ENCODE peak calls at places on chromosomes 5 and 9, in four cellular contexts. Z, K, R and J are unnamed samples.

GRCh38 chr9:129558551-129559505 is 62.1 kb downstream of the C9orf50 start:
- DNase-seq in K (no peak), R (no peak), Z (no peak), J (no peak)

GRCh38 chr9:120259100-120259499 is 320.9 kb downstream of the CDK5RAP2 start:
- DNase-seq in R (no peak), K (no peak), Z (no peak), J (no peak)

GRCh38 chr5:68591850-68592249 is 376.3 kb downstream of the PIK3R1 start:
- DNase-seq in K (no peak), R (no peak), Z (no peak), J (no peak)

GRCh38 chr5:27491746-27492439 is 453.5 kb upstream of the CDH9 start:
- DNase-seq in K (no peak), R (no peak), Z (no peak), J (no peak)

GRCh38 chr5:68534131-68534940 is 318.8 kb downstream of the PIK3R1 start:
- DNase-seq in Z (no peak), R (no peak), K (no peak), J (no peak)

GRCh38 chr9:99824378-99825157 is 2.9 kb downstream of the NR4A3 start:
- DNase-seq in Z (peak), K (no peak), R (peak), J (peak)

GRCh38 chr5:170522211-170523128 is 18.6 kb downstream of the KCNIP1 start:
- DNase-seq in Z (no peak), R (no peak), K (no peak), J (peak)

GRCh38 chr9:5563886-5564285 is 53.6 kb downstream of the PDCD1LG2 start:
- DNase-seq in R (no peak), K (peak), Z (no peak), J (no peak)

GRCh38 chr9:112295174-112295573 is 38.2 kb downstream of the PTBP3 start:
- DNase-seq in R (no peak), K (no peak), Z (no peak), J (no peak)

GRCh38 chr5:1144089-1144488 is 32.2 kb upstream of the SLC12A7 start:
- DNase-seq in K (no peak), R (no peak), Z (no peak), J (no peak)

GRCh38 chr9:81620009-81620405 is 69.3 kb downstream of the TLE1 start:
- DNase-seq in R (no peak), Z (no peak), K (no peak), J (no peak)

GRCh38 chr5:23208959-23209431 is 298.4 kb upstream of the PRDM9 start:
- DNase-seq in Z (peak), K (peak), R (no peak), J (peak)

GRCh38 chr5:9188131-9188530 is 357.7 kb downstream of the SEMA5A start:
- DNase-seq in Z (peak), R (no peak), K (peak), J (no peak)

GRCh38 chr5:38330207-38330606 is 71.8 kb downstream of the EGFLAM start:
- DNase-seq in K (no peak), Z (no peak), R (no peak), J (no peak)

GRCh38 chr9:129383005-129383414 is 204.9 kb upstream of the IER5L start:
- DNase-seq in K (no peak), Z (no peak), R (peak), J (peak)

GRCh38 chr9:27108981-27109541 is at the start of gene TEK:
- DNase-seq in R (no peak), K (peak), Z (peak), J (no peak)

GRCh38 chr5:154967419-154968024 is 26.6 kb downstream of the MRPL22 start:
- DNase-seq in R (no peak), Z (peak), K (peak), J (no peak)

GRCh38 chr5:73796164-73797141 is 170.5 kb downstream of the ARHGEF28 start:
- DNase-seq in K (peak), Z (peak), R (no peak), J (peak)

GRCh38 chr5:86807046-86807712 is 189.4 kb downstream of the COX7C start:
- DNase-seq in K (no peak), Z (no peak), R (no peak), J (no peak)

GRCh38 chr5:82387041-82387818 is 109.1 kb upstream of the RPS23 start:
- DNase-seq in Z (peak), R (no peak), K (peak), J (no peak)

GRCh38 chr9:83934569-83935275 is 13.5 kb upstream of the KIF27 start:
- DNase-seq in R (no peak), K (peak), Z (peak), J (no peak)

GRCh38 chr5:177098103-177098771 is 11.5 kb downstream of the FGFR4 start:
- DNase-seq in K (peak), R (peak), Z (peak), J (no peak)

GRCh38 chr5:156515799-156516198 is 188.8 kb downstream of the SGCD start:
- DNase-seq in R (no peak), Z (no peak), K (peak), J (no peak)

GRCh38 chr5:134048864-134049263 is 44.1 kb upstream of the VDAC1 start:
- DNase-seq in Z (no peak), R (no peak), K (no peak), J (no peak)

GRCh38 chr9:113299800-113300292 is 3.3 kb downstream of the RNF183 start:
- DNase-seq in K (no peak), R (no peak), Z (no peak), J (no peak)

GRCh38 chr9:90724112-90724511 is 77.5 kb upstream of the SYK start:
- DNase-seq in Z (no peak), R (no peak), K (no peak), J (no peak)

GRCh38 chr5:457195-457961 is 14.4 kb downstream of the EXOC3 start:
- DNase-seq in K (no peak), R (peak), Z (no peak), J (peak)

GRCh38 chr5:36442796-36443195 is 141.1 kb upstream of the RANBP3L start:
- DNase-seq in Z (peak), R (no peak), K (peak), J (no peak)

GRCh38 chr5:14870347-14871083 is 1.1 kb downstream of the ANKH start:
- DNase-seq in K (no peak), Z (no peak), R (peak), J (peak)

GRCh38 chr5:159850192-159850573 is 66.1 kb upstream of the ADRA1B start:
- DNase-seq in R (peak), Z (peak), K (peak), J (no peak)

GRCh38 chr9:16179566-16179965 is 626.7 kb downstream of the CCDC171 start:
- DNase-seq in R (no peak), Z (no peak), K (no peak), J (no peak)

GRCh38 chr5:8940934-8941333 is 604.9 kb downstream of the SEMA5A start:
- DNase-seq in K (no peak), R (no peak), Z (no peak), J (no peak)

GRCh38 chr5:102498271-102499034 is at the start of gene SLCO6A1:
- DNase-seq in K (no peak), R (peak), Z (no peak), J (no peak)

GRCh38 chr9:119026120-119026519 is 343.1 kb downstream of the BRINP1 start:
- DNase-seq in K (no peak), Z (no peak), R (peak), J (no peak)

DNA sequence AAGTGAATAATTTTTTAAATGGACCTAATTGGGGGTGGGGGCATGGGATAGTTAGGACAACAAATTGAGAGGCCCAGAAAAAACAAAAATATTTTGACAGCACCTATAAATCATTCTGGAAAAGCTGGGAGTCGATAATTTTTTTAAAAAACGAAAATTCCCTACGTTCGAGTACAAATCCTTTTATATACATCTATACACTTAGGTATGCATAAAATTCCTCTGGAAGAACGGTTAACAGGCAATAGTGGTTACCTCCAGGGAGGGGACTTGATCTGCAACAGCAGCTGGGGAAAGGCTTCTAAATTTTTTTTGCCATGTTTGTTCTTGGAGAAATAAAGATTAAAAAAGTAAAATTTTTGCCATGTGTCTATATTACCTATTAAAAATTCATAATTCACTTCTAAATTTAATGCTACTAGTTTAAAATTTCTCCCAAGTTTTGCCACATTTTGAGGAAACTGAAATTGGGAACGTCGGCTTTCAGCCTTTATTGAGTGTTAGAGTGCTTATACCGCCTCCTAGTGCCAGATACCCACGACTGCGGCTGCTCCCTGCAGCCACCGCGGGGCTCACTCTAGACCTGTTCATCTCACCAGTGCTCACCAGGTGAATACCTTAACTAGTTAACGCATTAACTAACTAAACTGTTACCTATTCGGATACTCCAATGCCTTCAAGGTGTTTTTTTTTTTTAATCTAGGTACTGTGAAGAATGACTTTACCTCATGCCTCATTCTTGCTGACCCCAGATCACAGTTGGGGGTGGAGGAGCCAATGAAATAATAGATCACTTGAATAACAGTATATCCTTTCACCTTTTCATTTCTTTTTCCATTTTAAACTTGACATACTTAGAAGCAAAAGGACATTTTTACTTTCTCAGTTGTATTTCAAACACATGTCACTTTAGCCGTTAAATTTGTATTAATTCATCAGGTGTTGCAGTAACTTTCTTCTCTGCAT is 1.8 kb upstream of the BHMT start:
- DNase-seq in Z (no peak), K (no peak), R (peak), J (no peak)
- TF ChIP-seq CTCF in Z (peak), K (peak), R (peak), J (no peak)

DNA sequence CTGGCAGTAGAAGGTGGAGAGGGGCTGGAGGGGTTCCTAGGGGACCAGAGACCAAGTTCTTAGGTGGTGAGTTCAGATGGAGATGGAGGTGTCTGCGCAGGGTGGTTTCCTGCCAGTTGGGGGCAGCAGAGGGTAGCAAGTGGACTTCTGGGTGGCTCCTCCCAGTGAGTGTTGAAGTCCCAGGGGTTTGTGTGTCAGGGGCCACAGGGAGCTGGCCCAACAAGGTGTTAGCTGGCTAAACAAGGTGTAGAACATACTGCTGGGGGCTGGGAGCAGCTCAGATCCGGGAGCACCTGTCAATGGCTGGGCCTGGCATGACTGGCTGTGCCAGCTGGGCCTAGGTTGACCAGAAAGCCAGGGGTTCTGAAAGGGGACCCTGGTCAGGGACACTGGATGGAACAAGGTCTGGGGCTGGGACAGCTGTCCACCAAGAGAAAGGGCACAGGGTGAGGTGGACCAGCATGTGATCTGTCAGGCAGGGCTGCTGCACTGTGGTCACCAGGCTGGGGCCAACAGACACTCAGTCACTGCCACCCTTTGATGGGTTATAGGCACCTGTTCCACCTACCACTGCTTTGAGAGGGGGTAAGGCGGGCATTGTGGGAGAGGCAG is 35.6 kb downstream of the DAB2IP start:
- DNase-seq in Z (peak), R (peak), K (peak), J (no peak)
- H3K27ac ChIP-seq in Z (no peak), R (peak), K (no peak), J (no peak)

DNA sequence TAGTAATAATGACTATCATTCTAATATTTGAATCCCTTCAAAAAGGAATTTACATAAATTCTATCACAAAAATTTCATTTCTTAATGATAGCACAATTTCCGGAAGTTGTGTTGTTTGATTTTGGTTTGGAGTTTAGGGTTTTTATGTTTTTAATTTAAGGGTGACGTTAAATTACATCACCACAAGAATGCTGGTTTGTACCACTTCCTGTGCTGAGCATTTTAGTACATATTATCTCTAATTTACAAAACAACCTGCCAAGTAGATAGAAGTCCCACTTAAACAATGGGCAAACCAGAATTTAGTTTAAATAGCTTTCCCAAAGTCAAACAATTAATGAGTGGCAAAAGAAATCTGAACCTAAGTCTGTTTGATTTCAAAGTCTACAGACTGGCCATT is 63.4 kb downstream of the DENND1A start:
- DNase-seq in K (no peak), R (no peak), Z (peak), J (no peak)
- TF ChIP-seq CTCF in K (no peak), R (no peak), Z (no peak), J (no peak)

GRCh38 chr5:35160486-35161116 is 69.7 kb downstream of the PRLR start:
- DNase-seq in Z (no peak), K (no peak), R (no peak), J (no peak)

GRCh38 chr5:35164860-35165542 is 65.3 kb downstream of the PRLR start:
- DNase-seq in R (no peak), Z (no peak), K (no peak), J (no peak)

GRCh38 chr5:35166043-35166442 is 64.2 kb downstream of the PRLR start:
- DNase-seq in R (no peak), Z (no peak), K (no peak), J (no peak)

GRCh38 chr5:35161637-35162248 is 68.5 kb downstream of the PRLR start:
- DNase-seq in Z (no peak), R (no peak), K (no peak), J (no peak)

GRCh38 chr5:35162848-35163770 is 67.2 kb downstream of the PRLR start:
- DNase-seq in K (no peak), Z (no peak), R (no peak), J (no peak)
- H3K27ac ChIP-seq in K (no peak), Z (no peak), R (no peak), J (no peak)